ENCODE peak calls at places on chromosomes 1 and 21, in eight cellular contexts. One of them, this sample, is unnamed.

GRCh38 chr1:239858058-239858457 is 233.6 kb upstream of the FMN2 start:
- DNase-seq in T-helper 17 cell: no peak
- DNase-seq in ELR: peak; percentile 71
- DNase-seq in stimulated activated CD4-positive, alpha-beta T cell treated with anti-CD3 and anti-CD28 coated beads, Interleukin-12 subunit alpha, Interleukin-12 subunit beta, amount 100 ng/mL, for 48 hours: no peak
- DNase-seq in NK-92 treated with Interleukin-12 subunit alpha and Interleukin-12 subunit beta, amount 100 ng/mL, for 24 hours: no peak
- DNase-seq in NCI-H345: no peak
- DNase-seq in NCI-H1436: peak; percentile 35
- DNase-seq in ovary: no peak
- DNase-seq in this sample: no peak

GRCh38 chr1:8166436-8166835 is 140.3 kb upstream of the ERRFI1 start:
- DNase-seq in stimulated activated CD4-positive, alpha-beta T cell treated with anti-CD3 and anti-CD28 coated beads, Interleukin-12 subunit alpha, Interleukin-12 subunit beta, amount 100 ng/mL, for 48 hours: no peak
- DNase-seq in NCI-H345: peak; percentile 7
- DNase-seq in ELR: no peak
- DNase-seq in NCI-H1436: no peak
- DNase-seq in NK-92 treated with Interleukin-12 subunit alpha and Interleukin-12 subunit beta, amount 100 ng/mL, for 24 hours: no peak
- DNase-seq in T-helper 17 cell: no peak
- DNase-seq in ovary: no peak
- DNase-seq in this sample: no peak

GRCh38 chr1:155277896-155278688 is 829 bp downstream of the HCN3 start:
- DNase-seq in stimulated activated CD4-positive, alpha-beta T cell treated with anti-CD3 and anti-CD28 coated beads, Interleukin-12 subunit alpha, Interleukin-12 subunit beta, amount 100 ng/mL, for 48 hours: peak; percentile 82
- DNase-seq in NCI-H345: peak; percentile 89
- DNase-seq in NK-92 treated with Interleukin-12 subunit alpha and Interleukin-12 subunit beta, amount 100 ng/mL, for 24 hours: no peak
- DNase-seq in ELR: peak; percentile 59
- DNase-seq in NCI-H1436: peak; percentile 73
- DNase-seq in T-helper 17 cell: peak; percentile 75
- DNase-seq in ovary: peak; percentile 77
- DNase-seq in this sample: peak; percentile 52

GRCh38 chr1:6448749-6449631 is 17.0 kb downstream of the TNFRSF25 start:
- DNase-seq in NK-92 treated with Interleukin-12 subunit alpha and Interleukin-12 subunit beta, amount 100 ng/mL, for 24 hours: no peak
- DNase-seq in NCI-H345: no peak
- DNase-seq in T-helper 17 cell: peak; percentile 50
- DNase-seq in ELR: peak; percentile 31
- DNase-seq in NCI-H1436: peak; percentile 15
- DNase-seq in stimulated activated CD4-positive, alpha-beta T cell treated with anti-CD3 and anti-CD28 coated beads, Interleukin-12 subunit alpha, Interleukin-12 subunit beta, amount 100 ng/mL, for 48 hours: no peak
- DNase-seq in ovary: peak; percentile 50
- DNase-seq in this sample: peak; percentile 50

GRCh38 chr1:147699686-147700041 is 29.3 kb upstream of the ACP6 start:
- DNase-seq in NK-92 treated with Interleukin-12 subunit alpha and Interleukin-12 subunit beta, amount 100 ng/mL, for 24 hours: no peak
- DNase-seq in NCI-H1436: no peak
- DNase-seq in ovary: no peak
- DNase-seq in NCI-H345: no peak
- DNase-seq in stimulated activated CD4-positive, alpha-beta T cell treated with anti-CD3 and anti-CD28 coated beads, Interleukin-12 subunit alpha, Interleukin-12 subunit beta, amount 100 ng/mL, for 48 hours: no peak
- DNase-seq in ELR: no peak
- DNase-seq in T-helper 17 cell: no peak
- DNase-seq in this sample: no peak

GRCh38 chr1:21946836-21947587 is 9.9 kb upstream of the HSPG2 start:
- DNase-seq in T-helper 17 cell: no peak
- DNase-seq in stimulated activated CD4-positive, alpha-beta T cell treated with anti-CD3 and anti-CD28 coated beads, Interleukin-12 subunit alpha, Interleukin-12 subunit beta, amount 100 ng/mL, for 48 hours: no peak
- DNase-seq in ovary: no peak
- DNase-seq in NCI-H1436: no peak
- DNase-seq in ELR: no peak
- DNase-seq in NCI-H345: no peak
- DNase-seq in NK-92 treated with Interleukin-12 subunit alpha and Interleukin-12 subunit beta, amount 100 ng/mL, for 24 hours: no peak
- DNase-seq in this sample: no peak

GRCh38 chr1:52677407-52677806 is 20.7 kb downstream of the COA7 start:
- DNase-seq in NCI-H1436: no peak
- DNase-seq in ELR: no peak
- DNase-seq in NK-92 treated with Interleukin-12 subunit alpha and Interleukin-12 subunit beta, amount 100 ng/mL, for 24 hours: no peak
- DNase-seq in NCI-H345: no peak
- DNase-seq in ovary: no peak
- DNase-seq in T-helper 17 cell: no peak
- DNase-seq in stimulated activated CD4-positive, alpha-beta T cell treated with anti-CD3 and anti-CD28 coated beads, Interleukin-12 subunit alpha, Interleukin-12 subunit beta, amount 100 ng/mL, for 48 hours: no peak
- DNase-seq in this sample: peak; percentile 50

GRCh38 chr1:27349784-27350672 is 8.2 kb downstream of the SYTL1 start:
- DNase-seq in T-helper 17 cell: no peak
- DNase-seq in ELR: peak; percentile 66
- DNase-seq in NCI-H1436: peak; percentile 56
- DNase-seq in stimulated activated CD4-positive, alpha-beta T cell treated with anti-CD3 and anti-CD28 coated beads, Interleukin-12 subunit alpha, Interleukin-12 subunit beta, amount 100 ng/mL, for 48 hours: no peak
- DNase-seq in ovary: peak; percentile 79
- DNase-seq in NK-92 treated with Interleukin-12 subunit alpha and Interleukin-12 subunit beta, amount 100 ng/mL, for 24 hours: no peak
- DNase-seq in NCI-H345: peak; percentile 76
- DNase-seq in this sample: peak; percentile 79

GRCh38 chr1:192968323-192968722 is 90.8 kb downstream of the UCHL5 start:
- DNase-seq in ovary: no peak
- DNase-seq in T-helper 17 cell: no peak
- DNase-seq in ELR: no peak
- DNase-seq in stimulated activated CD4-positive, alpha-beta T cell treated with anti-CD3 and anti-CD28 coated beads, Interleukin-12 subunit alpha, Interleukin-12 subunit beta, amount 100 ng/mL, for 48 hours: no peak
- DNase-seq in NCI-H1436: no peak
- DNase-seq in NCI-H345: no peak
- DNase-seq in NK-92 treated with Interleukin-12 subunit alpha and Interleukin-12 subunit beta, amount 100 ng/mL, for 24 hours: no peak
- DNase-seq in this sample: no peak

GRCh38 chr21:25456672-25457071 is 150.6 kb downstream of the MRPL39 start:
- DNase-seq in ovary: no peak
- DNase-seq in T-helper 17 cell: no peak
- DNase-seq in NCI-H345: no peak
- DNase-seq in NCI-H1436: no peak
- DNase-seq in NK-92 treated with Interleukin-12 subunit alpha and Interleukin-12 subunit beta, amount 100 ng/mL, for 24 hours: no peak
- DNase-seq in stimulated activated CD4-positive, alpha-beta T cell treated with anti-CD3 and anti-CD28 coated beads, Interleukin-12 subunit alpha, Interleukin-12 subunit beta, amount 100 ng/mL, for 48 hours: peak; percentile 45
- DNase-seq in ELR: peak; percentile 29
- DNase-seq in this sample: peak; percentile 47

GRCh38 chr1:59718064-59718988 is 96.4 kb upstream of the HOOK1 start:
- DNase-seq in NK-92 treated with Interleukin-12 subunit alpha and Interleukin-12 subunit beta, amount 100 ng/mL, for 24 hours: no peak
- DNase-seq in T-helper 17 cell: no peak
- DNase-seq in ovary: no peak
- DNase-seq in stimulated activated CD4-positive, alpha-beta T cell treated with anti-CD3 and anti-CD28 coated beads, Interleukin-12 subunit alpha, Interleukin-12 subunit beta, amount 100 ng/mL, for 48 hours: no peak
- DNase-seq in NCI-H1436: no peak
- DNase-seq in NCI-H345: no peak
- DNase-seq in ELR: peak; percentile 54
- DNase-seq in this sample: no peak

GRCh38 chr1:170114916-170115315 is 30.8 kb upstream of the NTMT2 start:
- DNase-seq in T-helper 17 cell: no peak
- DNase-seq in stimulated activated CD4-positive, alpha-beta T cell treated with anti-CD3 and anti-CD28 coated beads, Interleukin-12 subunit alpha, Interleukin-12 subunit beta, amount 100 ng/mL, for 48 hours: no peak
- DNase-seq in ELR: peak; percentile 25
- DNase-seq in ovary: no peak
- DNase-seq in NCI-H345: no peak
- DNase-seq in NCI-H1436: no peak
- DNase-seq in NK-92 treated with Interleukin-12 subunit alpha and Interleukin-12 subunit beta, amount 100 ng/mL, for 24 hours: no peak
- DNase-seq in this sample: no peak

GRCh38 chr1:178938959-178939317 is 68.1 kb upstream of the ANGPTL1 start:
- DNase-seq in T-helper 17 cell: no peak
- DNase-seq in NCI-H345: no peak
- DNase-seq in ELR: no peak
- DNase-seq in stimulated activated CD4-positive, alpha-beta T cell treated with anti-CD3 and anti-CD28 coated beads, Interleukin-12 subunit alpha, Interleukin-12 subunit beta, amount 100 ng/mL, for 48 hours: no peak
- DNase-seq in NK-92 treated with Interleukin-12 subunit alpha and Interleukin-12 subunit beta, amount 100 ng/mL, for 24 hours: no peak
- DNase-seq in NCI-H1436: no peak
- DNase-seq in ovary: peak; percentile 90
- DNase-seq in this sample: no peak

GRCh38 chr1:234683856-234684632 is 74.1 kb upstream of the IRF2BP2 start:
- DNase-seq in ovary: peak; percentile 57
- DNase-seq in ELR: peak; percentile 84
- DNase-seq in NCI-H1436: no peak
- DNase-seq in T-helper 17 cell: no peak
- DNase-seq in NCI-H345: no peak
- DNase-seq in NK-92 treated with Interleukin-12 subunit alpha and Interleukin-12 subunit beta, amount 100 ng/mL, for 24 hours: peak; percentile 66
- DNase-seq in stimulated activated CD4-positive, alpha-beta T cell treated with anti-CD3 and anti-CD28 coated beads, Interleukin-12 subunit alpha, Interleukin-12 subunit beta, amount 100 ng/mL, for 48 hours: no peak
- DNase-seq in this sample: peak; percentile 68

GRCh38 chr1:29122662-29122986 is 1.1 kb downstream of the TMEM200B start:
- DNase-seq in ELR: peak; percentile 90
- DNase-seq in T-helper 17 cell: no peak
- DNase-seq in NCI-H345: no peak
- DNase-seq in NK-92 treated with Interleukin-12 subunit alpha and Interleukin-12 subunit beta, amount 100 ng/mL, for 24 hours: no peak
- DNase-seq in ovary: peak; percentile 82
- DNase-seq in stimulated activated CD4-positive, alpha-beta T cell treated with anti-CD3 and anti-CD28 coated beads, Interleukin-12 subunit alpha, Interleukin-12 subunit beta, amount 100 ng/mL, for 48 hours: no peak
- DNase-seq in NCI-H1436: no peak
- DNase-seq in this sample: peak; percentile 49

GRCh38 chr21:41767606-41768370 is 936 bp upstream of the RIPK4 start:
- DNase-seq in NK-92 treated with Interleukin-12 subunit alpha and Interleukin-12 subunit beta, amount 100 ng/mL, for 24 hours: no peak
- DNase-seq in stimulated activated CD4-positive, alpha-beta T cell treated with anti-CD3 and anti-CD28 coated beads, Interleukin-12 subunit alpha, Interleukin-12 subunit beta, amount 100 ng/mL, for 48 hours: no peak
- DNase-seq in ELR: peak; percentile 79
- DNase-seq in T-helper 17 cell: no peak
- DNase-seq in ovary: no peak
- DNase-seq in NCI-H345: peak; percentile 32
- DNase-seq in NCI-H1436: no peak
- DNase-seq in this sample: no peak

GRCh38 chr1:175354080-175354479 is 161.5 kb upstream of the KIAA0040 start:
- DNase-seq in NCI-H345: no peak
- DNase-seq in NCI-H1436: no peak
- DNase-seq in ovary: no peak
- DNase-seq in NK-92 treated with Interleukin-12 subunit alpha and Interleukin-12 subunit beta, amount 100 ng/mL, for 24 hours: no peak
- DNase-seq in T-helper 17 cell: no peak
- DNase-seq in ELR: no peak
- DNase-seq in stimulated activated CD4-positive, alpha-beta T cell treated with anti-CD3 and anti-CD28 coated beads, Interleukin-12 subunit alpha, Interleukin-12 subunit beta, amount 100 ng/mL, for 48 hours: no peak
- DNase-seq in this sample: no peak

GRCh38 chr1:43933386-43934278 is at the start of gene ARTN:
- DNase-seq in ELR: peak; percentile 39
- DNase-seq in ovary: no peak
- DNase-seq in NCI-H1436: peak; percentile 51
- DNase-seq in T-helper 17 cell: no peak
- DNase-seq in NCI-H345: peak; percentile 69
- DNase-seq in NK-92 treated with Interleukin-12 subunit alpha and Interleukin-12 subunit beta, amount 100 ng/mL, for 24 hours: no peak
- DNase-seq in stimulated activated CD4-positive, alpha-beta T cell treated with anti-CD3 and anti-CD28 coated beads, Interleukin-12 subunit alpha, Interleukin-12 subunit beta, amount 100 ng/mL, for 48 hours: no peak
- DNase-seq in this sample: peak; percentile 35

GRCh38 chr1:200231787-200232222 is 178.0 kb downstream of the ZNF281 start:
- DNase-seq in NK-92 treated with Interleukin-12 subunit alpha and Interleukin-12 subunit beta, amount 100 ng/mL, for 24 hours: no peak
- DNase-seq in NCI-H345: no peak
- DNase-seq in ovary: no peak
- DNase-seq in NCI-H1436: no peak
- DNase-seq in ELR: peak; percentile 32
- DNase-seq in stimulated activated CD4-positive, alpha-beta T cell treated with anti-CD3 and anti-CD28 coated beads, Interleukin-12 subunit alpha, Interleukin-12 subunit beta, amount 100 ng/mL, for 48 hours: no peak
- DNase-seq in T-helper 17 cell: no peak
- DNase-seq in this sample: no peak

GRCh38 chr1:221069178-221069903 is 190.1 kb downstream of the HLX start:
- DNase-seq in T-helper 17 cell: no peak
- DNase-seq in NCI-H345: no peak
- DNase-seq in NCI-H1436: no peak
- DNase-seq in ELR: no peak
- DNase-seq in stimulated activated CD4-positive, alpha-beta T cell treated with anti-CD3 and anti-CD28 coated beads, Interleukin-12 subunit alpha, Interleukin-12 subunit beta, amount 100 ng/mL, for 48 hours: no peak
- DNase-seq in NK-92 treated with Interleukin-12 subunit alpha and Interleukin-12 subunit beta, amount 100 ng/mL, for 24 hours: no peak
- DNase-seq in ovary: no peak
- DNase-seq in this sample: no peak

GRCh38 chr1:71087713-71088112 is 6.9 kb upstream of the ZRANB2 start:
- DNase-seq in NCI-H1436: no peak
- DNase-seq in NK-92 treated with Interleukin-12 subunit alpha and Interleukin-12 subunit beta, amount 100 ng/mL, for 24 hours: no peak
- DNase-seq in stimulated activated CD4-positive, alpha-beta T cell treated with anti-CD3 and anti-CD28 coated beads, Interleukin-12 subunit alpha, Interleukin-12 subunit beta, amount 100 ng/mL, for 48 hours: no peak
- DNase-seq in ovary: no peak
- DNase-seq in T-helper 17 cell: no peak
- DNase-seq in ELR: no peak
- DNase-seq in NCI-H345: no peak
- DNase-seq in this sample: no peak

This sample was measured in stomach.